ENCODE peak calls at places on chromosome X, in ten cellular contexts. One of them, this sample, is unnamed.

GRCh38 chrX:104310084-104310483 is 55.4 kb upstream of the ESX1 start:
- DNase-seq in CD4-positive, CD25-positive, alpha-beta regulatory T cell: no peak
- DNase-seq in astrocyte: peak
- DNase-seq in kidney epithelial cell: no peak
- DNase-seq in astrocyte of the spinal cord: peak
- DNase-seq in colonic mucosa: no peak
- DNase-seq in tibial artery: no peak
- DNase-seq in SK-N-SH: peak
- DNase-seq in neural progenitor cell: no peak
- DNase-seq in left ventricle myocardium inferior: no peak
- DNase-seq in this sample: no peak

GRCh38 chrX:21738145-21738949 is 19.6 kb downstream of the SMPX start:
- DNase-seq in neural progenitor cell: peak
- DNase-seq in kidney epithelial cell: peak
- DNase-seq in tibial artery: no peak
- DNase-seq in astrocyte of the spinal cord: peak
- DNase-seq in CD4-positive, CD25-positive, alpha-beta regulatory T cell: no peak
- DNase-seq in SK-N-SH: no peak
- DNase-seq in left ventricle myocardium inferior: no peak
- DNase-seq in colonic mucosa: no peak
- DNase-seq in astrocyte: no peak
- DNase-seq in this sample: no peak

GRCh38 chrX:123081766-123082165 is 102.3 kb upstream of the GRIA3 start:
- DNase-seq in astrocyte: peak
- DNase-seq in astrocyte of the spinal cord: peak
- DNase-seq in CD4-positive, CD25-positive, alpha-beta regulatory T cell: no peak
- DNase-seq in tibial artery: no peak
- DNase-seq in colonic mucosa: no peak
- DNase-seq in SK-N-SH: no peak
- DNase-seq in kidney epithelial cell: no peak
- DNase-seq in neural progenitor cell: no peak
- DNase-seq in left ventricle myocardium inferior: no peak
- DNase-seq in this sample: no peak

GRCh38 chrX:11429543-11430085 is 136.4 kb downstream of the AMELX start:
- DNase-seq in astrocyte: no peak
- DNase-seq in kidney epithelial cell: no peak
- DNase-seq in colonic mucosa: no peak
- DNase-seq in SK-N-SH: no peak
- DNase-seq in tibial artery: no peak
- DNase-seq in CD4-positive, CD25-positive, alpha-beta regulatory T cell: no peak
- DNase-seq in astrocyte of the spinal cord: no peak
- DNase-seq in neural progenitor cell: no peak
- DNase-seq in left ventricle myocardium inferior: no peak
- DNase-seq in this sample: no peak

GRCh38 chrX:57655065-57655464 is 25.0 kb downstream of the NLRP2B start:
- DNase-seq in kidney epithelial cell: no peak
- DNase-seq in tibial artery: no peak
- DNase-seq in CD4-positive, CD25-positive, alpha-beta regulatory T cell: no peak
- DNase-seq in astrocyte of the spinal cord: no peak
- DNase-seq in SK-N-SH: no peak
- DNase-seq in colonic mucosa: no peak
- DNase-seq in left ventricle myocardium inferior: no peak
- DNase-seq in astrocyte: no peak
- DNase-seq in neural progenitor cell: no peak
- DNase-seq in this sample: no peak

GRCh38 chrX:119669424-119670037 is 23.4 kb downstream of the SEPTIN6 start:
- DNase-seq in tibial artery: no peak
- DNase-seq in left ventricle myocardium inferior: no peak
- DNase-seq in SK-N-SH: peak
- DNase-seq in kidney epithelial cell: no peak
- DNase-seq in colonic mucosa: no peak
- DNase-seq in CD4-positive, CD25-positive, alpha-beta regulatory T cell: no peak
- DNase-seq in neural progenitor cell: no peak
- DNase-seq in astrocyte of the spinal cord: peak
- DNase-seq in astrocyte: peak
- DNase-seq in this sample: no peak

GRCh38 chrX:68440940-68441339 is 7.6 kb upstream of the OPHN1 start:
- DNase-seq in tibial artery: peak
- DNase-seq in colonic mucosa: peak
- DNase-seq in neural progenitor cell: no peak
- DNase-seq in astrocyte: peak
- DNase-seq in CD4-positive, CD25-positive, alpha-beta regulatory T cell: no peak
- DNase-seq in left ventricle myocardium inferior: peak
- DNase-seq in kidney epithelial cell: no peak
- DNase-seq in SK-N-SH: peak
- DNase-seq in astrocyte of the spinal cord: peak
- DNase-seq in this sample: peak

GRCh38 chrX:11566814-11567213 is 98.9 kb downstream of the ARHGAP6 start:
- DNase-seq in left ventricle myocardium inferior: no peak
- DNase-seq in tibial artery: no peak
- DNase-seq in colonic mucosa: no peak
- DNase-seq in CD4-positive, CD25-positive, alpha-beta regulatory T cell: no peak
- DNase-seq in SK-N-SH: no peak
- DNase-seq in astrocyte: no peak
- DNase-seq in neural progenitor cell: no peak
- DNase-seq in kidney epithelial cell: no peak
- DNase-seq in astrocyte of the spinal cord: peak
- DNase-seq in this sample: no peak

GRCh38 chrX:154296731-154297130 is 1.1 kb downstream of the TKTL1 start:
- DNase-seq in kidney epithelial cell: no peak
- DNase-seq in tibial artery: no peak
- DNase-seq in SK-N-SH: no peak
- DNase-seq in astrocyte: no peak
- DNase-seq in colonic mucosa: no peak
- DNase-seq in left ventricle myocardium inferior: no peak
- DNase-seq in neural progenitor cell: no peak
- DNase-seq in CD4-positive, CD25-positive, alpha-beta regulatory T cell: no peak
- DNase-seq in astrocyte of the spinal cord: no peak
- DNase-seq in this sample: no peak

GRCh38 chrX:129238011-129238410 is 285.3 kb downstream of the SMARCA1 start:
- DNase-seq in tibial artery: no peak
- DNase-seq in CD4-positive, CD25-positive, alpha-beta regulatory T cell: no peak
- DNase-seq in colonic mucosa: no peak
- DNase-seq in kidney epithelial cell: no peak
- DNase-seq in SK-N-SH: no peak
- DNase-seq in astrocyte of the spinal cord: no peak
- DNase-seq in neural progenitor cell: no peak
- DNase-seq in left ventricle myocardium inferior: no peak
- DNase-seq in astrocyte: peak
- DNase-seq in this sample: no peak

GRCh38 chrX:150680974-150681373 is 12.2 kb upstream of the MTMR1 start:
- DNase-seq in left ventricle myocardium inferior: no peak
- DNase-seq in tibial artery: no peak
- DNase-seq in CD4-positive, CD25-positive, alpha-beta regulatory T cell: no peak
- DNase-seq in astrocyte of the spinal cord: peak
- DNase-seq in astrocyte: no peak
- DNase-seq in SK-N-SH: peak
- DNase-seq in neural progenitor cell: peak
- DNase-seq in colonic mucosa: no peak
- DNase-seq in kidney epithelial cell: no peak
- DNase-seq in this sample: no peak

GRCh38 chrX:30275498-30275897 is 28.6 kb downstream of the MAGEB1 start:
- DNase-seq in left ventricle myocardium inferior: no peak
- DNase-seq in astrocyte: no peak
- DNase-seq in tibial artery: no peak
- DNase-seq in neural progenitor cell: peak
- DNase-seq in colonic mucosa: no peak
- DNase-seq in kidney epithelial cell: no peak
- DNase-seq in CD4-positive, CD25-positive, alpha-beta regulatory T cell: no peak
- DNase-seq in astrocyte of the spinal cord: peak
- DNase-seq in SK-N-SH: no peak
- DNase-seq in this sample: no peak

GRCh38 chrX:78839711-78840110 is 92.2 kb downstream of the LPAR4 start:
- DNase-seq in tibial artery: no peak
- DNase-seq in SK-N-SH: no peak
- DNase-seq in CD4-positive, CD25-positive, alpha-beta regulatory T cell: no peak
- DNase-seq in neural progenitor cell: no peak
- DNase-seq in colonic mucosa: no peak
- DNase-seq in left ventricle myocardium inferior: no peak
- DNase-seq in astrocyte: no peak
- DNase-seq in astrocyte of the spinal cord: no peak
- DNase-seq in kidney epithelial cell: no peak
- DNase-seq in this sample: no peak

GRCh38 chrX:72634321-72634720 is 61.7 kb upstream of the HDAC8 start:
- DNase-seq in left ventricle myocardium inferior: no peak
- DNase-seq in neural progenitor cell: no peak
- DNase-seq in SK-N-SH: no peak
- DNase-seq in kidney epithelial cell: no peak
- DNase-seq in astrocyte: no peak
- DNase-seq in tibial artery: no peak
- DNase-seq in astrocyte of the spinal cord: no peak
- DNase-seq in colonic mucosa: no peak
- DNase-seq in CD4-positive, CD25-positive, alpha-beta regulatory T cell: no peak
- DNase-seq in this sample: no peak

GRCh38 chrX:118740276-118740889 is 13.0 kb downstream of the IL13RA1 start:
- DNase-seq in CD4-positive, CD25-positive, alpha-beta regulatory T cell: no peak
- DNase-seq in SK-N-SH: no peak
- DNase-seq in neural progenitor cell: no peak
- DNase-seq in astrocyte: no peak
- DNase-seq in astrocyte of the spinal cord: no peak
- DNase-seq in left ventricle myocardium inferior: no peak
- DNase-seq in colonic mucosa: no peak
- DNase-seq in tibial artery: no peak
- DNase-seq in kidney epithelial cell: no peak
- DNase-seq in this sample: no peak

DNA sequence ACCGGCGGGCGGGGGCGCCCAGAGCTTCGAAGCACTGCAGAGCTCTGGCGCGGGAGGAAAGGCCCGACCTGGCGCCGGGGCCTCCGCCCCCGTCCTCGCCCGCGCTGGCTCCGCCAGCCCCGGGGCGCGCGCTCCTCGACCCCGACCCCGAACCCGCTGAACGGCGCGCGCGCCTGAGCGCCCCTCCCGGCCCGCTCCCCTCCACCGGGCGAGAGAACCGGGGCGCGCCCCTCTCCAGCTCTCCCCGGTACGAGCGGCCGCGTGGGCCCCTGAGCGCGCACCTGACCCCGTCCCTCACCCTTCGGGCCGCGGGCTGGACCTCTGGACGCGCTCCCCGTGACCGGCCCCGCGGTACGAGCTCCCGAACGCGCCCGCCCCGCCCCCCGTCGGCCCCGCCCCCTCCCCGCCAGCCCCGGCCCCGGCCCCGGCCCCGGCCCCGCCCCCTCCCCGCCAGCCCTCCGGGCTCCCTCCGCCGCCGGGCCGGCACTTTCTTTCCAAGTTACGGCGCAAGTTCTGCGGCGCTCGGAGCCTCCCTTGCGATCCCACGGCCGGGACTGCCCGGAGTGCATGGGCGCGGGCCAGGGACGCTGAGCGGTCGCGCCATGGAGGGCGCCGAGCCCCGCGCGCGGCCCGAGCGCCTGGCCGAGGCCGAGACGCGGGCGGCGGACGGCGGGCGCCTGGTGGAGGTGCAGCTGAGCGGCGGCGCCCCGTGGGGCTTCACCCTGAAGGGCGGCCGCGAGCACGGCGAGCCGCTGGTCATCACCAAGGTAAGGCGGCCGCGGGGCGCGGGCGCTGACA is at the start of gene SHROOM2:
- DNase-seq in left ventricle myocardium inferior: no peak
- DNase-seq in kidney epithelial cell: no peak
- DNase-seq in colonic mucosa: peak
- DNase-seq in SK-N-SH: peak
- DNase-seq in astrocyte: no peak
- DNase-seq in neural progenitor cell: peak
- DNase-seq in CD4-positive, CD25-positive, alpha-beta regulatory T cell: no peak
- DNase-seq in astrocyte of the spinal cord: no peak
- DNase-seq in tibial artery: no peak
- DNase-seq in this sample: no peak
- H3K4me3 ChIP-seq in left ventricle myocardium inferior: peak
- H3K4me3 ChIP-seq in kidney epithelial cell: peak
- H3K4me3 ChIP-seq in colonic mucosa: peak
- H3K4me3 ChIP-seq in SK-N-SH: no peak
- H3K4me3 ChIP-seq in astrocyte: peak
- H3K4me3 ChIP-seq in neural progenitor cell: peak
- H3K4me3 ChIP-seq in CD4-positive, CD25-positive, alpha-beta regulatory T cell: no peak
- H3K4me3 ChIP-seq in astrocyte of the spinal cord: peak
- H3K4me3 ChIP-seq in tibial artery: peak
- H3K4me3 ChIP-seq in this sample: peak

DNA sequence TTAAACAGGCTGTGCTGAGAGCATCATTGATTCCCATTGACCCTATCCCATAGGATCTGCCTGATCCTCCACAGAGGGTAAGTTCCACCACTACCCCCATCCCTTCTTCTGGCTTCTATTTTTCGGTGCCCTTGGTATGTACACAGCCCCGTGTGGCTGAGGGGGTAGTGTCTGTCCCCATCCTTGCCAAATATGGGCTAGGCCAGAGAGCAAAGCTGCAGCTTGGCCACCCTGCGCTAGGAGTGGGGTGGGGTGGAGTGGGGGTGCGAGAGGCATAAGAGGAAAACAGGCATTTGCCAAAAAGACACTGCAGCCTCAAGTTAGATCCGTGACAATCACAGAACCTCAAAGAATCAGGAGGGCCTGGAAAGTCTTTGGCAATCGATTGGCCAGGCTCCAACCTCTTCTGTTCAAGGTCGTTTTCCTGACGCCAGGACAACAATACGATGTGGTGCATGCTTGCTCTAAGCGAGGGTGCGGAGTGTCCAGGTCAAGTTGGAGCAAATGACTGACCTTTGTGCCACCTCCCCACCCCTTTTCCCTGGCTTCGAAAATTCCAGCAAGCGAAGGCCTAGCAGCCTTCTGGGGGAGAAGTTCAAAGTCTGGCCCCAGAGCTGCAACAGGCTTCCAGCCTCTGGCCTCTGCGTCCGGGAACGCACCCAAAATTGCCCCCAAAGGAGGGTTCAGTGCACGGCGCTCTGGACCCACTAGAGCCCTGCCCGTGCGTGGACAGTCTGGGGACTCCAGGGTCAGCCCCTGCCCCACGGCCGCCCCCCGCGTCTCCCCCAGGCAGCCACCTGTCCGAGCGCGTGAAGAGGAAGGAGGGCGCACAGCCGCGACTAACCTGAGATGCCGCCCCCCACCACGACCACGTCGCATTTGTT is 598 bp downstream of the MAOB start:
- DNase-seq in neural progenitor cell: no peak
- DNase-seq in SK-N-SH: peak
- DNase-seq in kidney epithelial cell: no peak
- DNase-seq in astrocyte: no peak
- DNase-seq in colonic mucosa: peak
- DNase-seq in tibial artery: no peak
- DNase-seq in astrocyte of the spinal cord: no peak
- DNase-seq in CD4-positive, CD25-positive, alpha-beta regulatory T cell: no peak
- DNase-seq in left ventricle myocardium inferior: no peak
- DNase-seq in this sample: no peak
- H3K4me3 ChIP-seq in neural progenitor cell: peak
- H3K4me3 ChIP-seq in SK-N-SH: no peak
- H3K4me3 ChIP-seq in kidney epithelial cell: peak
- H3K4me3 ChIP-seq in astrocyte: no peak
- H3K4me3 ChIP-seq in colonic mucosa: peak
- H3K4me3 ChIP-seq in tibial artery: peak
- H3K4me3 ChIP-seq in astrocyte of the spinal cord: no peak
- H3K4me3 ChIP-seq in CD4-positive, CD25-positive, alpha-beta regulatory T cell: no peak
- H3K4me3 ChIP-seq in left ventricle myocardium inferior: peak
- H3K4me3 ChIP-seq in this sample: peak

GRCh38 chrX:137566746-137567473 is 983 bp downstream of the ZIC3 start:
- DNase-seq in neural progenitor cell: peak
- DNase-seq in CD4-positive, CD25-positive, alpha-beta regulatory T cell: no peak
- DNase-seq in left ventricle myocardium inferior: no peak
- DNase-seq in kidney epithelial cell: no peak
- DNase-seq in astrocyte: no peak
- DNase-seq in colonic mucosa: no peak
- DNase-seq in astrocyte of the spinal cord: peak
- DNase-seq in tibial artery: no peak
- DNase-seq in SK-N-SH: no peak
- DNase-seq in this sample: no peak
- H3K4me3 ChIP-seq in neural progenitor cell: peak
- H3K4me3 ChIP-seq in CD4-positive, CD25-positive, alpha-beta regulatory T cell: no peak
- H3K4me3 ChIP-seq in left ventricle myocardium inferior: peak
- H3K4me3 ChIP-seq in kidney epithelial cell: no peak
- H3K4me3 ChIP-seq in astrocyte: peak
- H3K4me3 ChIP-seq in colonic mucosa: no peak
- H3K4me3 ChIP-seq in astrocyte of the spinal cord: peak
- H3K4me3 ChIP-seq in tibial artery: peak
- H3K4me3 ChIP-seq in SK-N-SH: no peak
- H3K4me3 ChIP-seq in this sample: no peak

GRCh38 chrX:136910565-136911040 is 30.1 kb upstream of the RBMX start:
- DNase-seq in tibial artery: no peak
- DNase-seq in SK-N-SH: no peak
- DNase-seq in astrocyte: peak
- DNase-seq in neural progenitor cell: no peak
- DNase-seq in left ventricle myocardium inferior: no peak
- DNase-seq in CD4-positive, CD25-positive, alpha-beta regulatory T cell: no peak
- DNase-seq in colonic mucosa: no peak
- DNase-seq in kidney epithelial cell: no peak
- DNase-seq in astrocyte of the spinal cord: peak
- DNase-seq in this sample: no peak
- H3K4me3 ChIP-seq in tibial artery: peak
- H3K4me3 ChIP-seq in SK-N-SH: peak
- H3K4me3 ChIP-seq in astrocyte: peak
- H3K4me3 ChIP-seq in neural progenitor cell: peak
- H3K4me3 ChIP-seq in left ventricle myocardium inferior: peak
- H3K4me3 ChIP-seq in CD4-positive, CD25-positive, alpha-beta regulatory T cell: peak
- H3K4me3 ChIP-seq in colonic mucosa: no peak
- H3K4me3 ChIP-seq in kidney epithelial cell: peak
- H3K4me3 ChIP-seq in astrocyte of the spinal cord: peak
- H3K4me3 ChIP-seq in this sample: peak